ENCODE peak calls at places on chromosomes 1 and 21, in four cellular contexts. One of them, this sample, is unnamed.

GRCh38 chr1:115768549-115768948 is at the start of gene CASQ2:
- DNase-seq in K562: no peak
- DNase-seq in GM12891: no peak
- DNase-seq in GM12878: no peak
- DNase-seq in this sample: no peak

GRCh38 chr1:240464099-240464498 is 147.9 kb downstream of the GREM2 start:
- DNase-seq in K562: no peak
- DNase-seq in GM12891: no peak
- DNase-seq in GM12878: no peak
- DNase-seq in this sample: no peak

GRCh38 chr1:111369177-111369576 is 58.4 kb downstream of the OVGP1 start:
- DNase-seq in K562: no peak
- DNase-seq in GM12891: no peak
- DNase-seq in GM12878: no peak
- DNase-seq in this sample: no peak

GRCh38 chr1:113391643-113392271 is 1.4 kb downstream of the MAGI3 start:
- DNase-seq in K562: no peak
- DNase-seq in GM12891: no peak
- DNase-seq in GM12878: no peak
- DNase-seq in this sample: no peak

GRCh38 chr1:158527190-158527815 is 26.9 kb downstream of the OR6Y1 start:
- DNase-seq in K562: peak; percentile 11
- DNase-seq in GM12891: no peak
- DNase-seq in GM12878: no peak
- DNase-seq in this sample: no peak

GRCh38 chr1:179952181-179952580 is 2.4 kb upstream of the CEP350 start:
- DNase-seq in K562: no peak
- DNase-seq in GM12891: no peak
- DNase-seq in GM12878: no peak
- DNase-seq in this sample: peak; percentile 54

GRCh38 chr1:94095112-94095637 is 25.8 kb downstream of the ABCA4 start:
- DNase-seq in K562: no peak
- DNase-seq in GM12891: no peak
- DNase-seq in GM12878: no peak
- DNase-seq in this sample: no peak

GRCh38 chr1:229884765-229885164 is 182.3 kb upstream of the GALNT2 start:
- DNase-seq in K562: no peak
- DNase-seq in GM12891: no peak
- DNase-seq in GM12878: no peak
- DNase-seq in this sample: no peak

GRCh38 chr1:230827081-230827681 is 41.1 kb downstream of the C1orf198 start:
- DNase-seq in K562: no peak
- DNase-seq in GM12891: no peak
- DNase-seq in GM12878: no peak
- DNase-seq in this sample: no peak

GRCh38 chr1:238487931-238488330 is 597.2 kb upstream of the ZP4 start:
- DNase-seq in K562: no peak
- DNase-seq in GM12891: no peak
- DNase-seq in GM12878: no peak
- DNase-seq in this sample: no peak

GRCh38 chr1:115506523-115507255 is 135.1 kb upstream of the VANGL1 start:
- DNase-seq in K562: no peak
- DNase-seq in GM12891: no peak
- DNase-seq in GM12878: no peak
- DNase-seq in this sample: no peak

GRCh38 chr1:222994506-222995229 is 148.4 kb downstream of the TLR5 start:
- DNase-seq in K562: no peak
- DNase-seq in GM12891: no peak
- DNase-seq in GM12878: no peak
- DNase-seq in this sample: no peak

GRCh38 chr1:212473729-212474128 is 41.0 kb downstream of the NENF start:
- DNase-seq in K562: no peak
- DNase-seq in GM12891: no peak
- DNase-seq in GM12878: no peak
- DNase-seq in this sample: no peak

GRCh38 chr1:162982364-162982763 is 86.8 kb upstream of the RGS4 start:
- DNase-seq in K562: no peak
- DNase-seq in GM12891: no peak
- DNase-seq in GM12878: no peak
- DNase-seq in this sample: no peak

GRCh38 chr1:67766117-67766978 is 66.9 kb downstream of the GNG12 start:
- DNase-seq in K562: peak; percentile 43
- DNase-seq in GM12891: no peak
- DNase-seq in GM12878: no peak
- DNase-seq in this sample: no peak

GRCh38 chr1:246067432-246068021 is 439.6 kb downstream of the SMYD3 start:
- DNase-seq in K562: no peak
- DNase-seq in GM12891: no peak
- DNase-seq in GM12878: no peak
- DNase-seq in this sample: no peak

GRCh38 chr1:244361764-244362473 is 89.8 kb downstream of the ADSS2 start:
- DNase-seq in K562: no peak
- DNase-seq in GM12891: no peak
- DNase-seq in GM12878: no peak
- DNase-seq in this sample: no peak

GRCh38 chr21:41777934-41778815 is 11.3 kb upstream of the RIPK4 start:
- DNase-seq in K562: peak; percentile 63
- DNase-seq in GM12891: no peak
- DNase-seq in GM12878: no peak
- DNase-seq in this sample: no peak

GRCh38 chr1:147515046-147515869 is 26.0 kb upstream of the BCL9 start:
- DNase-seq in K562: no peak
- DNase-seq in GM12891: no peak
- DNase-seq in GM12878: no peak
- DNase-seq in this sample: no peak

GRCh38 chr1:30194046-30194619 is 529.3 kb downstream of the MATN1 start:
- DNase-seq in K562: no peak
- DNase-seq in GM12891: no peak
- DNase-seq in GM12878: no peak
- DNase-seq in this sample: no peak

GRCh38 chr1:111513410-111514020 is 10.1 kb upstream of the ADORA3 start:
- DNase-seq in K562: no peak
- DNase-seq in GM12891: no peak
- DNase-seq in GM12878: no peak
- DNase-seq in this sample: no peak

GRCh38 chr1:8660455-8660854 is 157.0 kb downstream of the RERE start:
- DNase-seq in K562: peak; percentile 36
- DNase-seq in GM12891: no peak
- DNase-seq in GM12878: no peak
- DNase-seq in this sample: no peak
- TF ChIP-seq SPI1 in K562: no peak
- TF ChIP-seq SPI1 in GM12891: no peak
- TF ChIP-seq SPI1 in GM12878: no peak
- TF ChIP-seq SPI1 in this sample: no peak

GRCh38 chr1:8142955-8143629 is 117.0 kb upstream of the ERRFI1 start:
- DNase-seq in K562: no peak
- DNase-seq in GM12891: no peak
- DNase-seq in GM12878: no peak
- DNase-seq in this sample: no peak
- TF ChIP-seq SPI1 in K562: no peak
- TF ChIP-seq SPI1 in GM12891: no peak
- TF ChIP-seq SPI1 in GM12878: no peak
- TF ChIP-seq SPI1 in this sample: no peak

GRCh38 chr1:182392045-182393028 is 747 bp upstream of the GLUL start:
- DNase-seq in K562: no peak
- DNase-seq in GM12891: no peak
- DNase-seq in GM12878: no peak
- DNase-seq in this sample: no peak

GRCh38 chr1:182391028-182391361 is 595 bp downstream of the GLUL start:
- DNase-seq in K562: no peak
- DNase-seq in GM12891: no peak
- DNase-seq in GM12878: no peak
- DNase-seq in this sample: no peak

GRCh38 chr1:182394055-182394775 is 2.6 kb upstream of the GLUL start:
- DNase-seq in K562: no peak
- DNase-seq in GM12891: no peak
- DNase-seq in GM12878: no peak
- DNase-seq in this sample: peak; percentile 81

GRCh38 chr1:182389619-182390047 is 2.0 kb downstream of the GLUL start:
- DNase-seq in K562: no peak
- DNase-seq in GM12891: peak; percentile 28
- DNase-seq in GM12878: no peak
- DNase-seq in this sample: peak; percentile 73

DNA sequence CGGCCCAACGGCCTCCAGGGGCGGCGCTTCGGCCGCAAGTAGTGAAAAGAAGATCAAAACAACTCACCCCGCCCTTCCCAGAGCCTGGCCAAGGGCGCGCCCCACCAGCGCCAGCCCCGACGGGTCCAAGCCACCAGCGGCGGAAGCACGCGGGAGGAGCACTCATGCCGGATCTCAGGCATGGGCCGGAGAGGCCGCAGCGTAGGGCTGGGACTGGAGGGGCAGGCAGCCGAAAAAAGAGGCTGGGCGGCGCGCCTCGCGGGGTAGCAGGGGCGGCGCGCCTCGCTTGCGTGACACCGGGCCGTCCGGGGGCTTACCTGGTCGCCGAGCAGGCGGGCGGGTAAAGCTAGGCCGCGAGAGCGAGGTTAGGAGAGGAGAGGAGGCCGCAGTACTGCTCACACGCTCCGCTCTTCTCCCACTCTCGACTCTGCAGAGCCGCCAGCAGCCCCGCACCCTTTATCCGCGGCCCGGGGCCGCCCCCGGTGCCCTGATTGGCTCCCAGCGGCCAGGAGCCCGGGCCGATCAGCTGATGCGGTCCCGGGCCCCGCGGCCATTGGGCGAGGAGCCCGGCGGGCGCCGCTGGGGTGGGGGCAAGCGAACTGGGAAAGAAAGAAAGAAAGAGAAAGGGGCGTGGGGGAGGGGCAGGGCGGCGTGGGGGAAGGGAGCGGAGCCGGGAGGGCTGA is at the start of gene GLUL:
- DNase-seq in K562: peak; percentile 98
- DNase-seq in GM12891: peak; percentile 78
- DNase-seq in GM12878: no peak
- DNase-seq in this sample: peak; percentile 85
- TF ChIP-seq SPI1 in K562: no peak
- TF ChIP-seq SPI1 in GM12891: no peak
- TF ChIP-seq SPI1 in GM12878: no peak
- TF ChIP-seq SPI1 in this sample: no peak

DNA sequence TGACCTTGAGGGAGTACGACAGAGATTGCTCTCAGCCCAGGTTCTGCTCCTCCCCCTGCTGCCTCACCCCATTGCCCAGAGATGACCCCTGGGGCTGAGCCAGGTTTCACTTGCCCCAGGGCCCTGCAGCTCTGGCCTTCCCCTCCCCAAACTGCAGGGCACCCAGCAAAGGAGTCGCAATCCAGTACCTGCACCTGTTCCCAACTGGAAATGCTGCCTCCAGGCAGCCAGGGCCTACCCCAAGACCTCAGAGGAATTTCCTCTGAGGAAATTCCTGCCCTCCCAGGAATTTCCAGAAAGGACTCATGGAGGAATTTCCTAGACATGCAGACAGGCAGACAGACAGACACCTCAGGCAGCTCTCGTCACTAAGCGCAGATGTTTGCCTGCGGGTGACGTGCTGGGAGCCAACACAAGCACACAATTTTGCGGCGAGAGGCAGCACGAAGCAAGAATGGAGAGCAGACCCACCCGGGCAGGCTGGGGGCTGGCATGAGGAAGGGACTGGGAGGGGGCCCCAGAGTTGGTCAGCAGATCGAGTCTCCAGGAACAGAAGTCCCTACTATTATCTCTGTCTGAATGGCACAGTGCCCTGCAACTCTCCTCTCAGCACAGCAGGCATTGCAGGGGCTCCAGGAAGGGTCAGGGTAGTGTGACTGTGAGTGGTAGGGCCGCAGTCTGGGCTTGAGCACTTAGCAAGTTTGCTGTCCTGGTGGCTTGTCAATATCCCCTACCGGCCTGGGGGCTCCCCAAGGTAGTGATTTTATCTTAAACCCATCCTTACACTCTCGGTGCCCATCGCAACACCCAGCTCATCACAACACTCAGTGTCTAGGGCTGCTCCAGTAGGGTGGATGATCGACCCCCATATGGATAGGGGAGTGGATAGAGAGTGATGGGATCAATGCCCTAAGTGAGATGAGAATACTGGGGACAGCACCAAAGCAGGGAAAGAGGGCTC is 2.9 kb upstream of the EFNA1 start:
- DNase-seq in K562: no peak
- DNase-seq in GM12891: no peak
- DNase-seq in GM12878: no peak
- DNase-seq in this sample: no peak
- TF ChIP-seq SPI1 in K562: no peak
- TF ChIP-seq SPI1 in GM12891: no peak
- TF ChIP-seq SPI1 in GM12878: no peak
- TF ChIP-seq SPI1 in this sample: no peak